ENCODE peak calls at places on chromosomes 12 and 14, in eight cellular contexts. T is fibroblast of villous mesenchyme; E is stimulated activated CD8-positive, alpha-beta memory T cell treated with anti-CD3 and anti-CD28 coated beads, Interleukin-7, amount 100 ng/mL, for 4 hours; V is NCI-H526 treated with DMSO at 0.1 percent for 48 hours; C is GM12865; O is HTR-8/SVneo; A is occipital lobe; Y is D721Med. X is an unnamed sample.

GRCh38 chr14:32478027-32478426 is 148.9 kb downstream of the AKAP6 start:
- DNase-seq in T (no peak), E (no peak), V (no peak), C (no peak), O (no peak), A (no peak), Y (no peak), X (no peak)

GRCh38 chr12:79300199-79300568 is 390.6 kb downstream of the PAWR start:
- DNase-seq in T (peak), E (no peak), V (no peak), C (no peak), O (no peak), A (no peak), Y (no peak), X (no peak)

GRCh38 chr14:29740491-29740890 is 187.2 kb downstream of the PRKD1 start:
- DNase-seq in T (no peak), E (no peak), V (no peak), C (no peak), O (no peak), A (no peak), Y (no peak), X (no peak)

GRCh38 chr12:65867428-65867827 is 43.1 kb downstream of the HMGA2 start:
- DNase-seq in T (peak), E (no peak), V (no peak), C (no peak), O (no peak), A (no peak), Y (no peak), X (no peak)

GRCh38 chr14:76098916-76099675 is 52.6 kb upstream of the GPATCH2L start:
- DNase-seq in T (no peak), E (no peak), V (no peak), C (no peak), O (no peak), A (no peak), Y (no peak), X (no peak)

GRCh38 chr12:119178544-119179334 is at the start of gene HSPB8:
- DNase-seq in T (peak), E (no peak), V (no peak), C (no peak), O (peak), A (peak), Y (peak), X (peak)

GRCh38 chr12:130214686-130215370 is 52.6 kb downstream of the FZD10 start:
- DNase-seq in T (no peak), E (no peak), V (no peak), C (no peak), O (no peak), A (no peak), Y (no peak), X (peak)

GRCh38 chr12:19967486-19967885 is 400.9 kb upstream of the PDE3A start:
- DNase-seq in T (peak), E (no peak), V (no peak), C (peak), O (peak), A (no peak), Y (no peak), X (peak)

GRCh38 chr14:100525615-100526014 is 61.6 kb downstream of the BEGAIN start:
- DNase-seq in T (no peak), E (no peak), V (no peak), C (no peak), O (no peak), A (no peak), Y (no peak), X (no peak)

GRCh38 chr12:8038659-8039114 is 6.2 kb downstream of the FOXJ2 start:
- DNase-seq in T (peak), E (no peak), V (peak), C (no peak), O (no peak), A (peak), Y (no peak), X (no peak)

GRCh38 chr12:52020539-52021336 is 14.0 kb downstream of the TAMALIN start:
- DNase-seq in T (peak), E (peak), V (peak), C (peak), O (peak), A (no peak), Y (peak), X (peak)

GRCh38 chr12:52336641-52337040 is 15.4 kb upstream of the KRT83 start:
- DNase-seq in T (no peak), E (no peak), V (no peak), C (no peak), O (no peak), A (no peak), Y (no peak), X (no peak)

GRCh38 chr12:48993787-48994186 is 5.4 kb downstream of the DDN start:
- DNase-seq in T (no peak), E (no peak), V (no peak), C (no peak), O (no peak), A (no peak), Y (no peak), X (no peak)

GRCh38 chr14:25400607-25401206 is 350.8 kb upstream of the STXBP6 start:
- DNase-seq in T (peak), E (no peak), V (peak), C (peak), O (peak), A (no peak), Y (no peak), X (peak)

GRCh38 chr12:48454675-48455074 is 17.7 kb upstream of the ANP32D start:
- DNase-seq in T (peak), E (no peak), V (peak), C (peak), O (peak), A (no peak), Y (no peak), X (peak)

GRCh38 chr14:54354096-54354495 is 42.7 kb upstream of the CDKN3 start:
- DNase-seq in T (peak), E (no peak), V (no peak), C (no peak), O (no peak), A (no peak), Y (no peak), X (peak)

GRCh38 chr14:68365228-68365627 is 427.6 kb downstream of the ZFP36L1 start:
- DNase-seq in T (peak), E (no peak), V (no peak), C (no peak), O (no peak), A (no peak), Y (no peak), X (no peak)

GRCh38 chr12:57744194-57744776 is 554 bp upstream of the TSPAN31 start:
- DNase-seq in T (peak), E (peak), V (no peak), C (peak), O (no peak), A (no peak), Y (peak), X (no peak)

GRCh38 chr12:64627781-64628180 is 17.5 kb downstream of the RASSF3 start:
- DNase-seq in T (peak), E (no peak), V (no peak), C (no peak), O (no peak), A (no peak), Y (no peak), X (no peak)

GRCh38 chr12:80472912-80473500 is 29.0 kb downstream of the PTPRQ start:
- DNase-seq in T (peak), E (no peak), V (no peak), C (peak), O (peak), A (no peak), Y (no peak), X (peak)

GRCh38 chr14:64438181-64438839 is 27.0 kb upstream of the AKAP5 start:
- DNase-seq in T (peak), E (no peak), V (no peak), C (no peak), O (peak), A (peak), Y (no peak), X (no peak)

GRCh38 chr12:104414581-104415305 is 42.0 kb upstream of the CHST11 start:
- DNase-seq in T (no peak), E (no peak), V (no peak), C (no peak), O (no peak), A (no peak), Y (no peak), X (peak)

GRCh38 chr12:7404275-7404674 is 39.7 kb downstream of the CD163L1 start:
- DNase-seq in T (no peak), E (no peak), V (no peak), C (no peak), O (no peak), A (no peak), Y (no peak), X (no peak)

GRCh38 chr12:114735680-114736374 is 51.9 kb upstream of the TBX3 start:
- DNase-seq in T (no peak), E (no peak), V (no peak), C (no peak), O (no peak), A (no peak), Y (no peak), X (no peak)

GRCh38 chr14:69161590-69161989 is 8.7 kb upstream of the DCAF5 start:
- DNase-seq in T (no peak), E (no peak), V (no peak), C (no peak), O (no peak), A (no peak), Y (no peak), X (no peak)

GRCh38 chr14:31829256-31829923 is 247.7 kb upstream of the ARHGAP5 start:
- DNase-seq in T (peak), E (no peak), V (no peak), C (no peak), O (no peak), A (no peak), Y (no peak), X (peak)

GRCh38 chr12:52949413-52950331 is 754 bp downstream of the KRT18 start:
- DNase-seq in T (peak), E (no peak), V (peak), C (no peak), O (peak), A (no peak), Y (no peak), X (no peak)

GRCh38 chr12:15546102-15546701 is 223.9 kb downstream of the PTPRO start:
- DNase-seq in T (no peak), E (no peak), V (no peak), C (peak), O (no peak), A (no peak), Y (no peak), X (no peak)

X was measured in SK-MEL-5.